ENCODE peak calls at places on chromosomes 3 and 15, in four cellular contexts. A is A549, G is HepG2, D is K562. B is an unnamed sample.
A peak's percentile ranks its signal among the peaks of the same experiment; 100 is the strongest.

GRCh38 chr3:160796813-160797164 is 40.8 kb downstream of the PPM1L start:
- DNase-seq in A (no peak), G (peak; percentile 17), D (no peak), B (no peak)

GRCh38 chr3:67077656-67078055 is 79.5 kb downstream of the KBTBD8 start:
- DNase-seq in A (no peak), G (no peak), D (no peak), B (no peak)

GRCh38 chr3:179068779-179069530 is 2.7 kb downstream of the ZMAT3 start:
- DNase-seq in A (peak; percentile 35), G (no peak), D (peak; percentile 29), B (no peak)

GRCh38 chr15:64105113-64105704 is 9.4 kb downstream of the SNX1 start:
- DNase-seq in A (no peak), G (no peak), D (no peak), B (no peak)

GRCh38 chr3:100352296-100353178 is 18.0 kb downstream of the NIT2 start:
- DNase-seq in A (no peak), G (no peak), D (no peak), B (no peak)

GRCh38 chr3:126360714-126361060 is 3.5 kb upstream of the KLF15 start:
- DNase-seq in A (no peak), G (no peak), D (no peak), B (no peak)

GRCh38 chr3:27721717-27722564 is at the start of gene EOMES:
- DNase-seq in A (peak; percentile 89), G (peak; percentile 30), D (no peak), B (peak; percentile 81)

GRCh38 chr3:23805228-23805880 is 401 bp upstream of the UBE2E1 start:
- DNase-seq in A (no peak), G (peak; percentile 9), D (no peak), B (peak; percentile 38)

GRCh38 chr15:66701422-66702034 is 508 bp upstream of the SMAD6 start:
- DNase-seq in A (peak; percentile 82), G (peak; percentile 42), D (no peak), B (peak; percentile 56)

GRCh38 chr3:24020036-24020691 is 75.1 kb downstream of the NR1D2 start:
- DNase-seq in A (no peak), G (no peak), D (no peak), B (no peak)

GRCh38 chr15:60764408-60764963 is 285.5 kb upstream of the ICE2 start:
- DNase-seq in A (no peak), G (no peak), D (no peak), B (no peak)

GRCh38 chr3:77449459-77449858 is 409.6 kb downstream of the ROBO2 start:
- DNase-seq in A (no peak), G (no peak), D (no peak), B (no peak)

GRCh38 chr15:68316061-68316804 is 38.7 kb downstream of the FEM1B start:
- DNase-seq in A (peak; percentile 33), G (no peak), D (peak; percentile 40), B (peak; percentile 67)

GRCh38 chr3:132637590-132637989 is 22.0 kb downstream of the ACAD11 start:
- DNase-seq in A (no peak), G (no peak), D (no peak), B (no peak)

GRCh38 chr15:100923902-100924301 is 4.7 kb downstream of the LRRK1 start:
- DNase-seq in A (no peak), G (no peak), D (no peak), B (no peak)

GRCh38 chr3:34298668-34299067 is 500.2 kb downstream of the PDCD6IP start:
- DNase-seq in A (no peak), G (no peak), D (no peak), B (no peak)

GRCh38 chr15:68234060-68234459 is 4.5 kb upstream of the CLN6 start:
- DNase-seq in A (no peak), G (no peak), D (no peak), B (no peak)

GRCh38 chr3:4030567-4030966 is 231.3 kb downstream of the LRRN1 start:
- DNase-seq in A (no peak), G (no peak), D (no peak), B (no peak)

GRCh38 chr3:143571548-143571947 is 276.7 kb downstream of the SLC9A9 start:
- DNase-seq in A (no peak), G (no peak), D (no peak), B (no peak)

GRCh38 chr3:156749244-156749643 is 74.9 kb downstream of the TIPARP start:
- DNase-seq in A (no peak), G (peak; percentile 50), D (no peak), B (no peak)

GRCh38 chr3:21649519-21649918 is 101.5 kb downstream of the ZNF385D start:
- DNase-seq in A (no peak), G (no peak), D (no peak), B (no peak)

GRCh38 chr15:90451215-90451850 is 63.3 kb downstream of the IQGAP1 start:
- DNase-seq in A (peak; percentile 9), G (no peak), D (no peak), B (no peak)

GRCh38 chr3:29144807-29145206 is 136.1 kb upstream of the RBMS3 start:
- DNase-seq in A (peak; percentile 18), G (no peak), D (no peak), B (no peak)

GRCh38 chr3:69901802-69902201 is 97.7 kb upstream of the SAMMSON start:
- DNase-seq in A (no peak), G (no peak), D (no peak), B (no peak)

GRCh38 chr3:50926868-50927267 is 252.1 kb downstream of the DOCK3 start:
- DNase-seq in A (no peak), G (no peak), D (no peak), B (no peak)

GRCh38 chr15:89653578-89653977 is 1.7 kb downstream of the KIF7 start:
- DNase-seq in A (no peak), G (no peak), D (no peak), B (no peak)

GRCh38 chr3:65953301-65953812 is 85.4 kb downstream of the MAGI1 start:
- DNase-seq in A (no peak), G (peak; percentile 84), D (no peak), B (peak; percentile 88)

GRCh38 chr3:12816521-12817340 is 20.3 kb downstream of the CAND2 start:
- DNase-seq in A (no peak), G (no peak), D (no peak), B (no peak)

GRCh38 chr15:98139337-98139736 is 178.8 kb downstream of the ARRDC4 start:
- DNase-seq in A (no peak), G (no peak), D (no peak), B (no peak)

GRCh38 chr3:55127565-55127964 is 199.7 kb upstream of the LRTM1 start:
- DNase-seq in A (no peak), G (no peak), D (no peak), B (no peak)

GRCh38 chr3:113745273-113746068 is 578 bp downstream of the NAA50 start:
- DNase-seq in A (peak; percentile 88), G (peak; percentile 79), D (peak; percentile 57), B (peak; percentile 70)

GRCh38 chr15:89016549-89017041 is 71.7 kb upstream of the ABHD2 start:
- DNase-seq in A (no peak), G (no peak), D (no peak), B (no peak)

GRCh38 chr3:155766206-155766605 is 21.3 kb upstream of the PLCH1 start:
- DNase-seq in A (peak; percentile 44), G (no peak), D (no peak), B (no peak)

GRCh38 chr3:153673853-153674252 is 447.3 kb upstream of the ARHGEF26 start:
- DNase-seq in A (no peak), G (no peak), D (no peak), B (no peak)

DNA sequence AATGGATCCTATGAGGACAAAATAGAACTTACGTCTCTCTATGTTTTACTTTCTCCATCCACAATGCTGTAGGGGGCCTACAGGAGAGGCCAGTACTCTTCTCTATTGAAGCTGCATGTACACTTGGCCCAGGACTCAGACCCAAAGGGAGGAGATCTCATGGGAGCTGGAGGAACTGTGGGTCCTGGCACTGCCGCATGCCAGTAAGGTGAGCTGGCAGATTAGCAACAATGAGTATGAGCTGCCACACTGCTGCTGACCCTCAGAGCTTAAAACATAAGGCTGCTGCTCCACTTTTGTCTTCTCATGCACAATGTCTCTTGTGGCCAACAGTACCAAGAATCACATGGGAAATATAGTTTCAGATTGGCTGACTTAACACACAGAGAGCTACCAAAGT is 57.8 kb upstream of the TBC1D5 start:
- DNase-seq in A (no peak), G (no peak), D (no peak), B (no peak)
- TF ChIP-seq HMGXB4 in A (no peak), G (no peak), D (no peak), B (no peak)

GRCh38 chr3:110589381-110589780 is 482.2 kb upstream of the NECTIN3 start:
- DNase-seq in A (no peak), G (no peak), D (no peak), B (no peak)
- TF ChIP-seq HMGXB4 in A (no peak), G (no peak), D (no peak), B (no peak)

GRCh38 chr3:31832576-31832975 is 148.5 kb downstream of the OSBPL10 start:
- DNase-seq in A (no peak), G (no peak), D (no peak), B (no peak)

GRCh38 chr3:31836397-31837075 is 144.5 kb downstream of the OSBPL10 start:
- DNase-seq in A (no peak), G (no peak), D (no peak), B (no peak)

GRCh38 chr3:31829826-31830426 is 151.1 kb downstream of the OSBPL10 start:
- DNase-seq in A (no peak), G (no peak), D (no peak), B (no peak)

GRCh38 chr3:31831526-31832034 is 149.5 kb downstream of the OSBPL10 start:
- DNase-seq in A (no peak), G (no peak), D (no peak), B (no peak)

DNA sequence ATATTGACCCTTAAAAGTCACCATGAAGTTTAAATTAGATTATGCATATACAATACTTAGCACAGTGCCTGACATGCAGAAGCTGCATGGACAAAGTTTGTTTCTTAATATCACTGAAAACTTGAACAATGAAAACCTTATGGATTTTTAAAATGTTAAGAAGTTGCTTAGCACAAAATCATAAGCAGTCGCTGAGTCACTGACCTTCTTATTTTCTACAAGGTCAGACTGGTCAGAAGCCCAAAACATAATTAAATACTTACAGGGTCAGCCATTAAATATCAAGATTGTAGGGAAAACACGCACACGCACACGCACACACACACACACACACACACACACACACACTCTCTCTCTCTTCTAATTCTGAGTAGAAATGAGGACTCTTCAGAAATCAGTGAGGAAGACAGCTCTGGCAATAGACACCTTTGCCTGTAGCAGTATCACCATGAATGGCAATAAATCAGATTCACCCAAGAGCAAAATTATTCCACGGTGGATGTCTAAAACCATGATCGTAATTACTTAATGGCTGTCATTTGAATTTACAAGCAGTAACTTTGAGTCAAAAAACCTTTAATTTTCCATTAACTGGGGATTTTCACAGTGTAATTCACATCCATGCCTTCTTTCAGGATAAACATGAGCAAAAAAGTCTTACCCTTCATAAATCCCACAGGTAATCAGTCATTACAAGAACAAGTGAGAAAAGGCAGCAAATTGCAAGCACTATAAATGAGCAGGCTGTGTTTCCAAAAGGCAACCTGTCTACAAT is 147.5 kb downstream of the OSBPL10 start:
- DNase-seq in A (no peak), G (no peak), D (no peak), B (no peak)
- TF ChIP-seq HMGXB4 in A (no peak), G (no peak), D (no peak), B (no peak)

GRCh38 chr3:37935756-37936666 is 54.6 kb upstream of the VILL start:
- DNase-seq in A (peak; percentile 81), G (peak; percentile 98), D (no peak), B (no peak)
- TF ChIP-seq HMGXB4 in A (no peak), G (no peak), D (no peak), B (no peak)